ENCODE peak calls at places on chromosomes 13 and 19, in eight cellular contexts. Y is PC-9, S is mammary epithelial cell, G is psoas muscle, Z is astrocyte, L is heart right ventricle, C is GM23338, V is brain microvascular endothelial cell. H is an unnamed sample. For H3K27me3, the result is how much of the 10 kb centered on the place peaks cover.

GRCh38 chr13:113785051-113786010 is 26.3 kb downstream of the TMEM255B start:
- DNase-seq in V (peak), Z (peak), G (no peak), S (peak), C (no peak), L (no peak), Y (peak), H (peak)

GRCh38 chr19:38173324-38174041 is 50.5 kb downstream of the DPF1 start:
- DNase-seq in V (no peak), G (peak), L (peak), Z (peak), S (peak), C (no peak), Y (no peak), H (no peak)

GRCh38 chr19:5293607-5294089 is 47.0 kb downstream of the PTPRS start:
- DNase-seq in S (no peak), V (no peak), L (peak), Z (peak), G (peak), C (peak), Y (no peak), H (peak)

GRCh38 chr19:42420055-42420544 is 7.1 kb downstream of the LIPE start:
- DNase-seq in L (peak), V (peak), Z (peak), S (peak), Y (no peak), G (no peak), C (peak), H (peak)

GRCh38 chr19:2084993-2085720 is 11.0 kb downstream of the MOB3A start:
- DNase-seq in G (peak), S (peak), Z (peak), Y (no peak), V (no peak), C (no peak), L (peak), H (peak)

GRCh38 chr19:52191374-52191773 is 1.5 kb downstream of the PPP2R1A start:
- DNase-seq in G (no peak), L (no peak), Z (no peak), Y (no peak), V (no peak), C (no peak), S (no peak), H (no peak)

GRCh38 chr19:27765397-27765796 is 1447.6 kb downstream of the UQCRFS1 start:
- DNase-seq in C (no peak), Y (no peak), S (no peak), V (no peak), L (no peak), G (no peak), Z (no peak), H (no peak)

GRCh38 chr19:35585844-35586243 is at the start of gene PMIS2:
- DNase-seq in Y (no peak), G (no peak), S (no peak), V (no peak), L (no peak), C (peak), Z (no peak), H (no peak)

GRCh38 chr13:90171649-90172048 is 1175.8 kb upstream of the MIR17HG start:
- DNase-seq in L (no peak), G (no peak), V (no peak), Z (peak), C (no peak), Y (no peak), S (peak), H (no peak)

GRCh38 chr19:39008137-39008536 is 24.2 kb downstream of the FBXO27 start:
- DNase-seq in C (no peak), G (no peak), Z (no peak), S (no peak), L (no peak), V (no peak), Y (no peak), H (no peak)

GRCh38 chr13:96817336-96817941 is 176.8 kb downstream of the OXGR1 start:
- DNase-seq in C (peak), Y (no peak), L (no peak), V (no peak), G (no peak), S (peak), Z (no peak), H (peak)

GRCh38 chr13:81058211-81058915 is 717.4 kb upstream of the SPRY2 start:
- DNase-seq in Y (no peak), S (peak), L (no peak), Z (no peak), V (no peak), C (no peak), G (no peak), H (peak)

GRCh38 chr13:40017662-40018262 is 362.3 kb downstream of the COG6 start:
- DNase-seq in Y (no peak), G (no peak), L (no peak), C (peak), V (no peak), Z (no peak), S (no peak), H (no peak)

GRCh38 chr13:34430294-34430693 is 511.8 kb upstream of the NBEA start:
- DNase-seq in Z (peak), C (no peak), Y (no peak), S (peak), L (no peak), G (no peak), V (peak), H (no peak)

GRCh38 chr13:74562381-74562780 is 428.2 kb upstream of the KLF12 start:
- DNase-seq in V (peak), S (peak), L (no peak), C (no peak), G (no peak), Y (no peak), Z (peak), H (no peak)

GRCh38 chr13:27446986-27447583 is 3.3 kb downstream of the MTIF3 start:
- DNase-seq in V (no peak), L (no peak), Y (no peak), S (no peak), Z (no peak), G (no peak), C (no peak), H (no peak)

GRCh38 chr13:108060111-108060510 is 155.2 kb downstream of the LIG4 start:
- DNase-seq in Y (no peak), V (no peak), S (no peak), C (peak), Z (no peak), L (no peak), G (no peak), H (no peak)

GRCh38 chr13:111326621-111326965 is 6.2 kb downstream of the TEX29 start:
- DNase-seq in Z (no peak), V (no peak), C (no peak), G (no peak), L (no peak), S (no peak), Y (no peak), H (no peak)

GRCh38 chr19:15577184-15577771 is 37.7 kb upstream of the CYP4F8 start:
- DNase-seq in C (no peak), S (no peak), V (no peak), Y (no peak), Z (no peak), G (no peak), L (no peak), H (no peak)

GRCh38 chr19:39136225-39136940 is 10.8 kb downstream of the PAK4 start:
- DNase-seq in G (no peak), C (no peak), Y (no peak), L (no peak), V (no peak), Z (no peak), S (no peak), H (no peak)

GRCh38 chr19:30269638-30270037 is 102.5 kb upstream of the ZNF536 start:
- DNase-seq in C (no peak), Z (no peak), S (no peak), Y (no peak), G (no peak), V (no peak), L (no peak), H (no peak)

GRCh38 chr13:28337196-28338045 is 157.5 kb downstream of the FLT1 start:
- DNase-seq in Z (peak), G (no peak), L (no peak), C (no peak), S (peak), Y (no peak), V (peak), H (peak)

GRCh38 chr13:49052801-49053200 is 77.1 kb downstream of the FNDC3A start:
- DNase-seq in L (no peak), G (no peak), Y (no peak), V (no peak), Z (peak), C (no peak), S (peak), H (no peak)

GRCh38 chr13:85367887-85368286 is 431.3 kb downstream of the SLITRK6 start:
- DNase-seq in Y (no peak), Z (peak), L (no peak), S (no peak), V (peak), G (no peak), C (no peak), H (no peak)

GRCh38 chr13:26128676-26129075 is 76.9 kb upstream of the SHISA2 start:
- DNase-seq in C (no peak), Y (no peak), V (no peak), Z (no peak), G (no peak), L (no peak), S (peak), H (no peak)

GRCh38 chr19:48683349-48683748 is 10.5 kb upstream of the NTN5 start:
- DNase-seq in S (no peak), Z (peak), V (peak), Y (no peak), L (peak), G (peak), C (no peak), H (no peak)

GRCh38 chr13:75770164-75771145 is 134.3 kb downstream of the LMO7 start:
- DNase-seq in S (no peak), L (no peak), V (peak), C (no peak), Y (no peak), G (no peak), Z (peak), H (no peak)

GRCh38 chr13:25632166-25632888 is 260.6 kb downstream of the ATP8A2 start:
- DNase-seq in C (peak), V (no peak), Z (no peak), L (no peak), S (no peak), Y (no peak), G (no peak), H (no peak)

GRCh38 chr13:42816538-42816937 is 35.2 kb downstream of the FAM216B start:
- DNase-seq in S (no peak), Z (no peak), V (no peak), C (no peak), Y (no peak), L (no peak), G (no peak), H (no peak)
- TF ChIP-seq CTCF in S (peak), Z (peak), V (peak), C (no peak), Y (no peak), L (no peak), G (no peak), H (peak)

DNA sequence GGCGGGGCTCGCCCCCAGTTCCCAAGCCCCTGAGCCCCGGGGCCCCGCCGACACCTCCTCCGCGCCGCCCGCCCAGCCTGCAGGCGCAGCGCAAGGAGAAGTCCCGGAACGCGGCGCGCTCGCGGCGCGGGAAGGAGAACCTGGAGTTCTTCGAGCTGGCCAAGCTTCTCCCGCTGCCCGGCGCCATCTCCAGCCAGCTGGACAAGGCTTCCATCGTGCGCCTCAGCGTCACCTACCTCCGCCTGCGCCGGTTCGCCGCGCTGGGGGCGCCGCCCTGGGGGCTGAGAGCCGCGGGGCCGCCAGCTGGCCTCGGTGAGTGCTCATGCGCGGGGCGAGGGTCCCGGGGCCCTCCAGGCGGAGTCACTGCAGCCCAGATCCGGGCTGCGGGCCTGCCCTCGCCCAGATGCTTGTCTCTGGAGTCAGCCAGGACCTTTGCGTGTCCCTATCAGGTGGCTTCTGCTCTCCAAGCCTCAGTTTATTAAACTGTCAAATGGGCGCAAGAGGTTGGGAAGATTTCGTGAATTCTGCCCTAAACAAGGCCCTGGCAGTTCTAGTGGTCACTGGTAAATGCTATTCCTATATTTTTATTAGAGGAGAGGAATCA is 2.0 kb downstream of the NPAS1 start:
- DNase-seq in Y (no peak), Z (no peak), L (no peak), C (peak), G (no peak), V (no peak), S (no peak), H (no peak)
- H3K27me3 ChIP-seq in Y (half or more), Z (under half), L (half or more), C (half or more), G (under half), V (under half), S (under half), H (under half)

GRCh38 chr13:99961634-99962033 is 9.9 kb downstream of the ZIC5 start:
- DNase-seq in S (no peak), G (no peak), Z (no peak), L (no peak), C (no peak), Y (no peak), V (no peak), H (no peak)

GRCh38 chr13:99960663-99961440 is 10.7 kb downstream of the ZIC5 start:
- DNase-seq in S (no peak), Y (no peak), L (no peak), G (no peak), C (peak), Z (no peak), V (no peak), H (no peak)

GRCh38 chr13:99958402-99959126 is 13.0 kb downstream of the ZIC5 start:
- DNase-seq in Z (no peak), L (no peak), V (no peak), S (no peak), Y (no peak), G (no peak), C (peak), H (no peak)

GRCh38 chr13:99959127-99959529 is 12.4 kb downstream of the ZIC5 start:
- DNase-seq in Y (no peak), S (no peak), G (no peak), L (no peak), V (no peak), C (peak), Z (no peak), H (no peak)

GRCh38 chr13:99959538-99960230 is 11.9 kb downstream of the ZIC5 start:
- DNase-seq in S (peak), Z (no peak), L (no peak), Y (no peak), C (peak), G (no peak), V (no peak), H (no peak)
- H3K4me3 ChIP-seq in S (no peak), Z (peak), L (no peak), Y (no peak), C (peak), G (peak), V (peak), H (peak)

DNA sequence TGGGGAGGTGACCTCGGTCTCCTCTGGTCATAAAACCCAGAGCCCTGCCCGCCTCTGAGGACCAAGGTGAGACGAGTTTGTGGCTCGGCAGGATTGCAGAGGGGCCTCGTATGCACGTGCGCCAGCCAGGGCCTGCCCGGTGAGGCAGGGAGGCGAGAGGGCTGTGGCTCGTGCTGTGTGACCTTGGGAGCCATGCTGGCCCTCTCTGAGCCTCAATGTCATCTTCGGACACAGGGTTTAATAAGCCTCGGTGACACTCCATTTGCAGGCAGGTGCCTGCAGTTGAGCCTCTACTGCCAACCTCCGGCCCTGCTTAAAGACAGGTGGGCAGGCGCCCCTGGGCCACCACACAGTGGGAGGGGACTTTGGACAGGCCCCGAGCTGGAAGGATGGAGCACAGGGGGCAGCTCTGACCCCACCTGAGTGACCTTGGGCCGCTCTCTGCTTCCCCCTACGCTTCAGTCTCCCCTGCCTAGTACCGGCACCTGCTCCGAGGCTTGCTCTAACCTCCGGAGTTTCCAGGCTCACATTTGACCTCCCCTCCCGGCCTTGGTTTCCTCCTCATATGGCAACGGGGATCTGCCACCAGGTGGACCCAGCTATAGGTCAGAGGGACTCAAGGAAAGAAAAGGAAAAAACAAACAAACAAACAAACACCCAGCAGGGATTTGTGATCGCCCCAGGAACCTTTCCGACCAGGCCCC is 3.2 kb downstream of the ZBTB7A start:
- DNase-seq in S (no peak), L (no peak), G (peak), C (peak), V (no peak), Y (no peak), Z (no peak), H (no peak)
- TF ChIP-seq CTCF in S (peak), L (no peak), G (no peak), C (peak), V (peak), Y (no peak), Z (no peak), H (peak)

DNA sequence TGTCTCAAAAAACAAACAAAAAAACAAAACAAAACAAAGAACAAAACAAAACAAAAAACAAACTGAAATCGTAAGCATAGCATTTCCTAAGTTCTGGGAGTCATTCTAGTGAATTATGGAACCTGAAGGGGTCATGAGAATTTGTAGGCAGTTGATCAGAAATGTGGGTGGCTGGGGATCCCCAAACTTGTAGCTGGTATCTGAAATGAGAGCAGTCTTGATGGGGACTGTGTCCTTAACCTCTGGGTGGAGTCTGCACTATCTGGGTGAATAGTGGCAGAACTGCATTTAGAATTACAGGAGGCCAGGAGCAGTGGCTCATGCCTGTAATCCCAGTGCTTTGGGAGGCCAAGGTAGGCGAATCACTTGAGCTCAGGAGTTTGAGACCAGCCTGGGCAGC is 6.1 kb downstream of the CLEC4G start:
- DNase-seq in Z (no peak), Y (no peak), V (no peak), G (no peak), C (no peak), L (no peak), S (no peak), H (no peak)
- H3K27me3 ChIP-seq in Z (under half), Y (half or more), V (under half), G (under half), C (under half), L (under half), S (under half), H (half or more)

GRCh38 chr19:12907166-12907565 is 11.9 kb downstream of the SYCE2 start:
- DNase-seq in S (no peak), G (no peak), Y (no peak), L (no peak), C (no peak), Z (no peak), V (no peak), H (no peak)

GRCh38 chr19:12918253-12918652 is 840 bp downstream of the SYCE2 start:
- DNase-seq in Y (no peak), C (no peak), G (no peak), S (no peak), Z (no peak), L (no peak), V (no peak), H (no peak)

GRCh38 chr19:12913871-12914690 is 5.0 kb downstream of the SYCE2 start:
- DNase-seq in C (no peak), G (no peak), L (no peak), Z (peak), S (no peak), V (no peak), Y (no peak), H (no peak)

DNA sequence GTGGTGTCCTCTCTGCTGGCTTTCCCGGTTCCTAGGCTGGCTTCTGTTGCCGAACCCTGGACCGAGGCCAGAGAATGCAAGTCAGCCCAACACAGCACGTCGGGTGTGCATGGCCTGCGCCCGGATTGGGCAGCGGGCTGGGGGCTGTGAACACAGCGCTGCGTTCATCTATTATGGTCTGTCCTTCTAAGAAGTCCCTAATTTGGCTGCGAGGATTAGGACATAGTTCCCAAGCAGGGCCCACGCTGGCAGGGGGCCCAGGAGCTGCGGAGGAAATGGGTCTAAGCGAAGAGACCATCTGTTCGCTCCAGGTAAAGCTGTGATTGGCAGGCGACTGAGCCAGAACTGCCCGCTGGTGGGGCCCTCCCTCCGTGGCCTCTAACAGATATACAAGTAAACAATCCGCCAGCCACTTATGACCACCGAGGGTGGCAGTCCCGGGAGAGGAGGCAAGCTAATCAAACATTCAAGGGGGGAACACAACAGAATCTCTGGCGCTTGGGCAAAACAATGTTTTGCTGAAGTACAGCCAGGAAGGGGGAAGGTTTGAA is 6.0 kb downstream of the SYCE2 start:
- DNase-seq in Z (peak), L (peak), V (no peak), G (peak), Y (no peak), C (peak), S (no peak), H (peak)
- H3K4me3 ChIP-seq in Z (no peak), L (peak), V (no peak), G (peak), Y (no peak), C (peak), S (no peak), H (peak)

GRCh38 chr19:50975766-50976165 is 6.4 kb upstream of the KLK6 start:
- DNase-seq in G (no peak), S (peak), Z (no peak), Y (peak), V (no peak), C (peak), L (no peak), H (peak)
- TF ChIP-seq CTCF in G (no peak), S (no peak), Z (no peak), Y (no peak), V (no peak), C (no peak), L (no peak), H (no peak)

DNA sequence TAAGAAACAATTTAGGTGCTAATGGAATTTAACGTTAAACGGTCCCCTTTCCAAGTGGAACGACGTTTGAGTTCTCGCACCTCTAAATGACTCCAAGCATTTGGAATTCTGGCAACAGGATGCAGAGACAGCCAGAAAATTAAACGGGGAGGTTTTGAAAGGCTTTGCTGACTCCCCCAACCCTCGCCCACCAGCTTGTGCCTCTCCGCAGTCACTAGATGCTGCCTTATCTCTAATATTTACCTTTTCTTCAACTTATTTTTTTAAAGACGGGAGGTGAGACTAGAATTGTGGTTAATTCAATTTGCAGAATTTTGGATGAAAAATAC is 2.5 kb downstream of the ZIC2 start:
- DNase-seq in V (no peak), G (no peak), L (no peak), C (no peak), S (no peak), Y (no peak), Z (no peak), H (no peak)
- H3K27me3 ChIP-seq in V (under half), G (under half), L (half or more), C (half or more), S (half or more), Y (under half), Z (under half), H (half or more)

H was measured in PC-3.